ENCODE peak calls at places on chromosomes 4 and X, in seven cellular contexts. I is GM12864, R is Peyer's patch, K is IMR-90, E is K562, C is breast epithelium, F is transverse colon. M is an unnamed sample.
A peak's percentile ranks its signal among the peaks of the same experiment; 100 is the strongest.

GRCh38 chr4:185201983-185202962 is 1.5 kb downstream of the CFAP97 start:
- DNase-seq in R (no peak), I (no peak), F (no peak), C (no peak), K (peak; percentile 42), E (peak; percentile 55), M (peak; percentile 83)

GRCh38 chr4:139814285-139815015 is 148.8 kb downstream of the MGST2 start:
- DNase-seq in I (no peak), C (peak; percentile 51), R (no peak), E (no peak), F (no peak), K (peak; percentile 41), M (peak; percentile 57)

GRCh38 chr4:120920666-120921065 is 1.9 kb downstream of the PRDM5 start:
- DNase-seq in I (no peak), K (no peak), E (no peak), C (no peak), F (no peak), R (no peak), M (no peak)

GRCh38 chrX:147315493-147315892 is 500.9 kb upstream of the CXorf51A start:
- DNase-seq in C (no peak), R (no peak), F (no peak), K (no peak), I (no peak), E (no peak), M (no peak)

GRCh38 chr4:12852338-12853307 is 631.5 kb downstream of the RAB28 start:
- DNase-seq in C (no peak), I (no peak), R (no peak), E (no peak), F (no peak), K (peak; percentile 52), M (peak; percentile 74)

GRCh38 chr4:161949941-161950725 is 213.7 kb downstream of the FSTL5 start:
- DNase-seq in K (peak; percentile 49), E (no peak), R (no peak), F (no peak), I (no peak), C (no peak), M (no peak)

GRCh38 chr4:26150948-26151347 is 169.9 kb upstream of the RBPJ start:
- DNase-seq in C (no peak), K (peak; percentile 79), F (no peak), R (no peak), E (no peak), I (no peak), M (peak; percentile 64)

GRCh38 chr4:90792689-90793088 is 665.5 kb downstream of the CCSER1 start:
- DNase-seq in C (no peak), E (no peak), F (no peak), K (no peak), I (no peak), R (no peak), M (no peak)

GRCh38 chr4:10013722-10014121 is 7.6 kb downstream of the SLC2A9 start:
- DNase-seq in R (peak; percentile 80), C (no peak), E (peak; percentile 68), I (no peak), F (peak; percentile 80), K (no peak), M (peak; percentile 40)

GRCh38 chr4:121338506-121338905 is 42.3 kb downstream of the QRFPR start:
- DNase-seq in E (no peak), I (no peak), C (no peak), R (no peak), K (no peak), F (no peak), M (no peak)

GRCh38 chr4:98838977-98839618 is 89.8 kb downstream of the EIF4E start:
- DNase-seq in F (no peak), E (peak; percentile 29), K (peak; percentile 15), C (no peak), R (no peak), I (no peak), M (peak; percentile 56)

GRCh38 chrX:102712967-102713677 is 874 bp downstream of the GPRASP2 start:
- DNase-seq in E (peak; percentile 26), R (peak; percentile 59), I (no peak), K (peak; percentile 41), C (peak; percentile 59), F (peak; percentile 55), M (peak; percentile 72)
- TF ChIP-seq CTCF in E (peak; percentile 70), R (peak; percentile 35), I (no peak), K (peak; percentile 59), C (peak; percentile 65), F (peak; percentile 52), M (peak; percentile 65)

DNA sequence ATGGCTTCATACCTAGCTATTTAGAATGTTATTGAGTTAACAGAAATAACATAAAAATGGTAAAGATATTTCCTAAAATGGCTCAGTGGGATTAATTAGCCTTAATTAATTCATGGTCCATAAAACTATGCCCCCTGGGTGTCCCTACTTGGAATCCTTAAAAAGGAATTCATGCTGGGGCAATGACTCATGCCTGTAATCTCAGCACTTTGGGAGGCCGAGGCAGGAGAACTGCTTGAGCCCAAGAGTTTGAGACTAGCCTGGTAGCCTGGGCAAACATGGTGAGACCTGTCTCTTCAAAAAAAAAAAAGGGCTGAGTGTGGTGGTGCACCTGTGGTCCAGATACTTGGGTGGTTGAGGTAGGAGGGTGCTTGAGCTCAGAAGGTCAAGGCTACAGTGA is 83.6 kb upstream of the GPR34 start:
- DNase-seq in K (no peak), E (no peak), C (no peak), F (no peak), I (no peak), R (no peak), M (no peak)
- H3K4me3 ChIP-seq in K (no peak overlapping the region), E (no peak overlapping the region), C (no peak overlapping the region), F (no peak overlapping the region), I (no peak overlapping the region), R (no peak overlapping the region), M (no peak overlapping the region)

GRCh38 chr4:143587703-143588102 is 74.2 kb downstream of the SMARCA5 start:
- DNase-seq in I (no peak), C (no peak), E (no peak), F (no peak), K (no peak), R (no peak), M (peak; percentile 50)
- TF ChIP-seq CTCF in I (no peak), C (no peak), E (no peak), F (no peak), K (no peak), R (no peak), M (peak; percentile 17)

DNA sequence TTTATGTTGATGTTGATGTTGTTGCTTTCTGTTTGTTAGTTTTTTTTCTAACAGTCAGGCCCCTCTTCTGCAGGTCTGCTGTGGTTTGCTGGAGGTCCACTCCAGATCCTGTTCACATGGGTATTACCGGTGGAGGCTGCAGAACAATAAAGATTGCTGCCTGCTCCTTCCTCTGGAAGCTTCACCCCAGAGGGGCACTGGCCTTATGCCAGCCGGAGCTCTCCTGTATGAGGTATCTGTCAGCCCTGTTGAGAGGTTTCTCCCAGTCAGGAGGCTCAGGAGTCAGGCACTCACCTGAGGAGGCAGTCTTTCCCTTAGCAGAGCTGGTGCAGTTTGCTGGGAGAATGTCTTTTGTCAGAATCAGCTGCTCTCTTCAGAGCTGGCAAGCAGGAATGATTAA is 34.7 kb downstream of the CDX4 start:
- DNase-seq in F (no peak), K (no peak), E (no peak), I (no peak), R (no peak), C (no peak), M (no peak)
- H3K4me3 ChIP-seq in F (no peak overlapping the region), K (no peak overlapping the region), E (no peak overlapping the region), I (no peak overlapping the region), R (no peak overlapping the region), C (no peak overlapping the region), M (no peak overlapping the region)

M was measured in cardiac fibroblast.